ENCODE peak calls at places on chromosomes 4 and X, in ten cellular contexts. L is HCT116, H is A549, G is upper lobe of left lung, I is HepG2, P is heart left ventricle, E is IMR-90, C is right lobe of liver, S is body of pancreas, K is gastrocnemius medialis. R is an unnamed sample.
A peak's percentile ranks its signal among the peaks of the same experiment; 100 is the strongest.

GRCh38 chrX:44483965-44484606 is 58.6 kb downstream of the FUNDC1 start:
- ATAC-seq in E (no peak), G (no peak), C (no peak), P (no peak), S (no peak), K (no peak), L (no peak), H (no peak), I (no peak), R (no peak)

GRCh38 chr4:185115827-185116232 is 27.2 kb upstream of the SLC25A4 start:
- ATAC-seq in K (peak; percentile 23), E (peak; percentile 72), L (no peak), S (peak; percentile 99), H (no peak), G (peak; percentile 79), P (peak; percentile 92), C (peak; percentile 89), I (peak; percentile 99), R (peak; percentile 46)

GRCh38 chrX:39840141-39841126 is 257.3 kb downstream of the BCOR start:
- ATAC-seq in C (no peak), G (no peak), H (no peak), E (no peak), I (no peak), K (no peak), P (no peak), S (no peak), L (no peak), R (no peak)

GRCh38 chr4:113406723-113407016 is 354.9 kb downstream of the CAMK2D start:
- ATAC-seq in L (no peak), P (no peak), G (no peak), I (peak; percentile 7), K (peak; percentile 89), E (no peak), S (no peak), C (peak; percentile 57), H (no peak), R (no peak)

GRCh38 chr4:104591505-104591904 is 96.8 kb upstream of the CXXC4 start:
- ATAC-seq in H (no peak), G (peak; percentile 34), I (no peak), C (peak; percentile 27), L (no peak), S (peak; percentile 85), K (no peak), E (no peak), P (peak; percentile 87), R (no peak)

GRCh38 chr4:184281231-184282139 is 63.8 kb upstream of the ENPP6 start:
- ATAC-seq in C (no peak), G (no peak), K (no peak), I (no peak), S (no peak), L (no peak), H (no peak), E (no peak), P (no peak), R (no peak)

GRCh38 chr4:185013715-185014114 is 4.6 kb upstream of the HELT start:
- ATAC-seq in S (no peak), I (no peak), E (peak; percentile 24), H (no peak), P (no peak), L (no peak), K (no peak), G (no peak), C (no peak), R (no peak)

GRCh38 chrX:16479206-16479869 is 170.6 kb upstream of the S100G start:
- ATAC-seq in G (no peak), H (no peak), S (no peak), I (peak; percentile 35), C (peak; percentile 52), E (no peak), K (no peak), P (no peak), L (no peak), R (no peak)

GRCh38 chrX:69128573-69128972 is 36.7 kb downstream of the PJA1 start:
- ATAC-seq in I (no peak), C (no peak), K (no peak), E (peak; percentile 47), S (no peak), L (no peak), H (no peak), P (peak; percentile 34), G (peak; percentile 54), R (peak; percentile 55)

GRCh38 chr4:145936142-145937020 is 2.2 kb downstream of the ZNF827 start:
- ATAC-seq in L (peak; percentile 56), G (peak; percentile 70), E (peak; percentile 44), C (peak; percentile 56), K (peak; percentile 67), S (peak; percentile 76), I (peak; percentile 56), H (peak; percentile 69), P (peak; percentile 61), R (peak; percentile 52)
- TF ChIP-seq POLR2A in L (no peak), G (peak; percentile 55), E (no peak), C (no peak), K (no peak), S (peak; percentile 48), I (no peak), H (peak; percentile 23), P (no peak), R (peak; percentile 25)

DNA sequence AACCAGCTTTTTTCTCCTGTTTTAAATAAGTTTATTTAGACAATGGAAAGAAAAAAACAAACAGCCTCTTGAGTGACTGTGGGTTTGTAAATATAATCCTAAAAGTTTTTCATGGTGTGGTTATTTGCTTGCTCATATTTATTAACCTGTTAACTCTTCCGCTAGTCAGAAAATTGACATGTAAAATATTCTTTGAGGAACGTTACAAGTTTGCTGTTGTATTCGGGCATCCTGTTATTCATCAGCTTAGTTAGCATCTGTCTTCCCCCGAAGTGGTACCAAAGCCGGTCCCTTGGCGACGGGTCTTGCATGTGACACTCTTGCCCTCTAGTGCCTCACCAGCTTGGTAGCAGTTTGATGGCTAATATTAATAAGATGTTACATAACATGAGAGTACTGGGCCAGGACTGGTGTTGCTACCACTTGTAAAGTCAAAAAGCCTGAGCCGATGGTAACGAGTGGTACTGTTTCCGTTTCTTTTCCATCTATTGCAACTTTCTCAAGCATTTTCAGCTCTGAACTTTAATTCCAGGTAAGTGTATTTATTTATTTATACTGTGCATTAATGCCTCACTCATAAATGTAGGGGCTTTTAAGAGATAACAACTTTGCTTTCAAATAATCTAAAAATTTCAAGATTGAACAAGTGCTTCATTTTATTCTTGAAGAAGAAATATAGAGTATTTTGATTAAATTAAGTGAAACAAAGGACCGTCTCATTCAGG is at the start of gene NDST3:
- ATAC-seq in S (peak; percentile 73), P (peak; percentile 39), G (peak; percentile 55), E (peak; percentile 28), I (peak; percentile 61), C (peak; percentile 92), K (no peak), L (peak; percentile 70), H (peak; percentile 90), R (no peak)
- TF ChIP-seq CTCF in S (peak; percentile 41), P (no peak), G (no peak), E (peak; percentile 29), I (peak; percentile 52), C (peak; percentile 43), K (no peak), L (peak; percentile 57), H (peak; percentile 50), R (peak; percentile 20)

GRCh38 chr4:68288046-68288740 is 42.7 kb upstream of the TMPRSS11B start:
- ATAC-seq in E (no peak), L (no peak), I (no peak), P (no peak), S (peak; percentile 42), K (no peak), G (no peak), H (no peak), C (no peak), R (no peak)
- H3K4me3 ChIP-seq in E (no peak overlapping the region), L (no peak overlapping the region), I (no peak overlapping the region), P (no peak overlapping the region), S (no peak overlapping the region), K (no peak overlapping the region), G (no peak overlapping the region), H (no peak overlapping the region), C (no peak overlapping the region), R (no peak overlapping the region)

DNA sequence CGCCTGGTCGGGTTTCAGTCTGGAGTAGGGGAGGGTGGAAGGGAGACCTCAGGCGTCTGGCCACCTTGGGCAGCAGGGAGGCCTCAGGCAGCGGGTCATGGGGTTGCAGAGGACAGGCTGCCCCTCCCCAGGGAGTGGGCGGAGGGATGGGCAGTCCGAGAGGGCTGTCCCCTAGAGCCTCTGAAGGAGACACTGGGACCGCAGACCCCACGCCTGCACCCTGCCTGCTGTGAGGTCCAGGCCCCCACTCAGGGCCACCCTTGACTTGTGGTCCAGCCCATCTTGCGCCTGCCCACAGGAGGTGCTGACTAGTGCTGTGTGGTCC is 16.5 kb downstream of the FGFRL1 start:
- ATAC-seq in G (no peak), H (no peak), P (no peak), L (peak; percentile 2), S (no peak), I (peak; percentile 10), E (peak; percentile 21), K (no peak), C (peak; percentile 6), R (no peak)
- TF ChIP-seq POLR2A in G (no peak), H (no peak), P (no peak), L (no peak), S (no peak), I (no peak), E (no peak), K (no peak), C (no peak), R (no peak)

DNA sequence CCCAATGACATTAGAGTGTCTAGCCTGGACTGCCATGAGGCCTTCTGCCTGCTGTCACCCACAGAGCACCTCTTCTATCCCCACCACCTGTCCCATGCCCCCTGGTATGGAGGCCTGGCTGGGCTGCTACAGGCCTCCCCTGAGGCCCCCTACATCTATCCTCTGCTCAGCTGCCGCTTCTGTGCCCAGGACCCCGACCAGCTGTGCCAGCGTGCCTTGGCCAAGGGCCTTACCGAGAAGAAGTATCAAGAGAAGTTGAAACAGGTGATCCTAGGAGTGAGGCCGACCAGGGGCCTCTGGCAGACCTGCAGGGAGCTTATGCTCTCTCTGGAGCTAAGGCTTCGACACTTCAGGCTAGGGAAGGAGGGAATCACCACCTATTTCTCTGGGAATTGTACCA is 21.7 kb upstream of the TECRL start:
- ATAC-seq in G (no peak), K (no peak), E (no peak), S (no peak), I (no peak), L (no peak), C (no peak), P (no peak), H (no peak), R (no peak)
- TF ChIP-seq CTCF in G (no peak), K (no peak), E (no peak), S (no peak), I (no peak), L (no peak), C (no peak), P (no peak), H (no peak), R (no peak)

GRCh38 chr4:807792-808191 is 18.1 kb downstream of the CPLX1 start:
- ATAC-seq in I (no peak), E (no peak), K (no peak), C (no peak), G (no peak), P (no peak), H (no peak), L (no peak), S (peak; percentile 68), R (no peak)
- H3K4me3 ChIP-seq in I (no peak overlapping the region), E (no peak overlapping the region), K (no peak overlapping the region), C (no peak overlapping the region), G (no peak overlapping the region), P (no peak overlapping the region), H (no peak overlapping the region), L (no peak overlapping the region), S (no peak overlapping the region), R (no peak overlapping the region)

R was measured in gastroesophageal sphincter.